ENCODE peak calls at places on chromosomes 2 and 18, in seven cellular contexts. One of them, this sample, is unnamed.

GRCh38 chr2:217906787-217907186 is 96.0 kb downstream of the TNS1 start:
- DNase-seq in HCT116: no peak
- DNase-seq in fibroblast of the conjunctiva: no peak
- DNase-seq in T-helper 1 cell: no peak
- DNase-seq in psoas muscle: peak; percentile 66
- DNase-seq in Daoy: no peak
- DNase-seq in CD4-positive, alpha-beta memory T cell: no peak
- DNase-seq in this sample: no peak

GRCh38 chr2:66574701-66575624 is 140.0 kb downstream of the MEIS1 start:
- DNase-seq in HCT116: no peak
- DNase-seq in fibroblast of the conjunctiva: peak; percentile 48
- DNase-seq in T-helper 1 cell: no peak
- DNase-seq in psoas muscle: peak; percentile 65
- DNase-seq in Daoy: peak; percentile 84
- DNase-seq in CD4-positive, alpha-beta memory T cell: no peak
- DNase-seq in this sample: no peak

GRCh38 chr2:134155134-134155533 is 98.7 kb upstream of the MGAT5 start:
- DNase-seq in HCT116: no peak
- DNase-seq in fibroblast of the conjunctiva: no peak
- DNase-seq in T-helper 1 cell: no peak
- DNase-seq in psoas muscle: no peak
- DNase-seq in Daoy: no peak
- DNase-seq in CD4-positive, alpha-beta memory T cell: no peak
- DNase-seq in this sample: no peak

GRCh38 chr2:101803945-101804696 is 106.6 kb downstream of the MAP4K4 start:
- DNase-seq in HCT116: no peak
- DNase-seq in fibroblast of the conjunctiva: no peak
- DNase-seq in T-helper 1 cell: no peak
- DNase-seq in psoas muscle: no peak
- DNase-seq in Daoy: no peak
- DNase-seq in CD4-positive, alpha-beta memory T cell: no peak
- DNase-seq in this sample: no peak

GRCh38 chr2:203330434-203330833 is 2.2 kb downstream of the ABI2 start:
- DNase-seq in HCT116: no peak
- DNase-seq in fibroblast of the conjunctiva: peak; percentile 23
- DNase-seq in T-helper 1 cell: no peak
- DNase-seq in psoas muscle: no peak
- DNase-seq in Daoy: no peak
- DNase-seq in CD4-positive, alpha-beta memory T cell: no peak
- DNase-seq in this sample: peak; percentile 20

GRCh38 chr2:160051374-160051800 is 11.0 kb downstream of the PLA2R1 start:
- DNase-seq in HCT116: no peak
- DNase-seq in fibroblast of the conjunctiva: no peak
- DNase-seq in T-helper 1 cell: no peak
- DNase-seq in psoas muscle: no peak
- DNase-seq in Daoy: no peak
- DNase-seq in CD4-positive, alpha-beta memory T cell: no peak
- DNase-seq in this sample: no peak

GRCh38 chr18:55287146-55287806 is 300.7 kb downstream of the TCF4 start:
- DNase-seq in HCT116: no peak
- DNase-seq in fibroblast of the conjunctiva: no peak
- DNase-seq in T-helper 1 cell: no peak
- DNase-seq in psoas muscle: peak; percentile 46
- DNase-seq in Daoy: no peak
- DNase-seq in CD4-positive, alpha-beta memory T cell: no peak
- DNase-seq in this sample: no peak

GRCh38 chr2:240396623-240397541 is 38.6 kb upstream of the GPC1 start:
- DNase-seq in HCT116: no peak
- DNase-seq in fibroblast of the conjunctiva: no peak
- DNase-seq in T-helper 1 cell: no peak
- DNase-seq in psoas muscle: peak; percentile 44
- DNase-seq in Daoy: no peak
- DNase-seq in CD4-positive, alpha-beta memory T cell: no peak
- DNase-seq in this sample: no peak

GRCh38 chr2:29532451-29532850 is 388.9 kb downstream of the ALK start:
- DNase-seq in HCT116: no peak
- DNase-seq in fibroblast of the conjunctiva: no peak
- DNase-seq in T-helper 1 cell: no peak
- DNase-seq in psoas muscle: no peak
- DNase-seq in Daoy: no peak
- DNase-seq in CD4-positive, alpha-beta memory T cell: no peak
- DNase-seq in this sample: no peak

GRCh38 chr2:63189026-63189425 is 138.4 kb downstream of the OTX1 start:
- DNase-seq in HCT116: peak; percentile 54
- DNase-seq in fibroblast of the conjunctiva: peak; percentile 28
- DNase-seq in T-helper 1 cell: peak; percentile 3
- DNase-seq in psoas muscle: no peak
- DNase-seq in Daoy: peak; percentile 53
- DNase-seq in CD4-positive, alpha-beta memory T cell: no peak
- DNase-seq in this sample: peak; percentile 4

GRCh38 chr2:188369365-188369764 is 77.7 kb downstream of the GULP1 start:
- DNase-seq in HCT116: peak; percentile 35
- DNase-seq in fibroblast of the conjunctiva: peak; percentile 46
- DNase-seq in T-helper 1 cell: peak; percentile 5
- DNase-seq in psoas muscle: no peak
- DNase-seq in Daoy: peak; percentile 45
- DNase-seq in CD4-positive, alpha-beta memory T cell: no peak
- DNase-seq in this sample: peak; percentile 14

GRCh38 chr2:8803658-8804379 is 33.6 kb downstream of the KIDINS220 start:
- DNase-seq in HCT116: peak; percentile 91
- DNase-seq in fibroblast of the conjunctiva: peak; percentile 81
- DNase-seq in T-helper 1 cell: peak; percentile 84
- DNase-seq in psoas muscle: peak; percentile 80
- DNase-seq in Daoy: peak; percentile 81
- DNase-seq in CD4-positive, alpha-beta memory T cell: no peak
- DNase-seq in this sample: peak; percentile 50

GRCh38 chr2:20398956-20399567 is 47.8 kb upstream of the RHOB start:
- DNase-seq in HCT116: no peak
- DNase-seq in fibroblast of the conjunctiva: no peak
- DNase-seq in T-helper 1 cell: no peak
- DNase-seq in psoas muscle: no peak
- DNase-seq in Daoy: no peak
- DNase-seq in CD4-positive, alpha-beta memory T cell: no peak
- DNase-seq in this sample: no peak

GRCh38 chr2:42928161-42928691 is 135.8 kb upstream of the HAAO start:
- DNase-seq in HCT116: no peak
- DNase-seq in fibroblast of the conjunctiva: no peak
- DNase-seq in T-helper 1 cell: no peak
- DNase-seq in psoas muscle: no peak
- DNase-seq in Daoy: no peak
- DNase-seq in CD4-positive, alpha-beta memory T cell: no peak
- DNase-seq in this sample: no peak

GRCh38 chr2:70141754-70142589 is 48.8 kb downstream of the C2orf42 start:
- DNase-seq in HCT116: peak; percentile 32
- DNase-seq in fibroblast of the conjunctiva: no peak
- DNase-seq in T-helper 1 cell: peak; percentile 53
- DNase-seq in psoas muscle: no peak
- DNase-seq in Daoy: no peak
- DNase-seq in CD4-positive, alpha-beta memory T cell: no peak
- DNase-seq in this sample: no peak

GRCh38 chr18:7626922-7627440 is 59.9 kb downstream of the PTPRM start:
- DNase-seq in HCT116: no peak
- DNase-seq in fibroblast of the conjunctiva: peak; percentile 20
- DNase-seq in T-helper 1 cell: no peak
- DNase-seq in psoas muscle: no peak
- DNase-seq in Daoy: peak; percentile 69
- DNase-seq in CD4-positive, alpha-beta memory T cell: no peak
- DNase-seq in this sample: no peak

GRCh38 chr2:45684756-45685155 is 33.3 kb downstream of the PRKCE start:
- DNase-seq in HCT116: no peak
- DNase-seq in fibroblast of the conjunctiva: no peak
- DNase-seq in T-helper 1 cell: no peak
- DNase-seq in psoas muscle: no peak
- DNase-seq in Daoy: no peak
- DNase-seq in CD4-positive, alpha-beta memory T cell: no peak
- DNase-seq in this sample: no peak

GRCh38 chr2:10084956-10085851 is 5.0 kb upstream of the CYS1 start:
- DNase-seq in HCT116: no peak
- DNase-seq in fibroblast of the conjunctiva: no peak
- DNase-seq in T-helper 1 cell: no peak
- DNase-seq in psoas muscle: no peak
- DNase-seq in Daoy: no peak
- DNase-seq in CD4-positive, alpha-beta memory T cell: no peak
- DNase-seq in this sample: no peak

GRCh38 chr2:201467666-201468065 is 16.1 kb downstream of the STRADB start:
- DNase-seq in HCT116: no peak
- DNase-seq in fibroblast of the conjunctiva: no peak
- DNase-seq in T-helper 1 cell: no peak
- DNase-seq in psoas muscle: no peak
- DNase-seq in Daoy: no peak
- DNase-seq in CD4-positive, alpha-beta memory T cell: no peak
- DNase-seq in this sample: no peak

GRCh38 chr2:162125138-162125537 is 26.9 kb downstream of the GCG start:
- DNase-seq in HCT116: no peak
- DNase-seq in fibroblast of the conjunctiva: no peak
- DNase-seq in T-helper 1 cell: no peak
- DNase-seq in psoas muscle: no peak
- DNase-seq in Daoy: no peak
- DNase-seq in CD4-positive, alpha-beta memory T cell: no peak
- DNase-seq in this sample: no peak

GRCh38 chr18:28176933-28177827 is at the start of gene CDH2:
- DNase-seq in HCT116: no peak
- DNase-seq in fibroblast of the conjunctiva: peak; percentile 51
- DNase-seq in T-helper 1 cell: peak; percentile 29
- DNase-seq in psoas muscle: peak; percentile 51
- DNase-seq in Daoy: peak; percentile 92
- DNase-seq in CD4-positive, alpha-beta memory T cell: no peak
- DNase-seq in this sample: peak; percentile 83

GRCh38 chr18:76621184-76621583 is 126.1 kb upstream of the ZNF516 start:
- DNase-seq in HCT116: no peak
- DNase-seq in fibroblast of the conjunctiva: no peak
- DNase-seq in T-helper 1 cell: no peak
- DNase-seq in psoas muscle: no peak
- DNase-seq in Daoy: no peak
- DNase-seq in CD4-positive, alpha-beta memory T cell: no peak
- DNase-seq in this sample: no peak

GRCh38 chr18:77071711-77072292 is 60.8 kb downstream of the MBP start:
- DNase-seq in HCT116: no peak
- DNase-seq in fibroblast of the conjunctiva: peak; percentile 73
- DNase-seq in T-helper 1 cell: peak; percentile 83
- DNase-seq in psoas muscle: no peak
- DNase-seq in Daoy: peak; percentile 86
- DNase-seq in CD4-positive, alpha-beta memory T cell: peak; percentile 77
- DNase-seq in this sample: peak; percentile 72

GRCh38 chr2:189274412-189274811 is 94.9 kb upstream of the COL5A2 start:
- DNase-seq in HCT116: no peak
- DNase-seq in fibroblast of the conjunctiva: no peak
- DNase-seq in T-helper 1 cell: no peak
- DNase-seq in psoas muscle: no peak
- DNase-seq in Daoy: no peak
- DNase-seq in CD4-positive, alpha-beta memory T cell: no peak
- DNase-seq in this sample: no peak

GRCh38 chr18:42586603-42587002 is 528.9 kb downstream of the RIT2 start:
- DNase-seq in HCT116: no peak
- DNase-seq in fibroblast of the conjunctiva: no peak
- DNase-seq in T-helper 1 cell: no peak
- DNase-seq in psoas muscle: no peak
- DNase-seq in Daoy: no peak
- DNase-seq in CD4-positive, alpha-beta memory T cell: no peak
- DNase-seq in this sample: no peak

GRCh38 chr2:164430166-164430783 is 191.0 kb downstream of the GRB14 start:
- DNase-seq in HCT116: peak; percentile 23
- DNase-seq in fibroblast of the conjunctiva: peak; percentile 27
- DNase-seq in T-helper 1 cell: no peak
- DNase-seq in psoas muscle: no peak
- DNase-seq in Daoy: peak; percentile 6
- DNase-seq in CD4-positive, alpha-beta memory T cell: no peak
- DNase-seq in this sample: peak; percentile 7

GRCh38 chr18:49725809-49726514 is 87.4 kb downstream of the ACAA2 start:
- DNase-seq in HCT116: peak; percentile 91
- DNase-seq in fibroblast of the conjunctiva: peak; percentile 96
- DNase-seq in T-helper 1 cell: no peak
- DNase-seq in psoas muscle: peak; percentile 78
- DNase-seq in Daoy: peak; percentile 94
- DNase-seq in CD4-positive, alpha-beta memory T cell: no peak
- DNase-seq in this sample: peak; percentile 86

GRCh38 chr2:25279091-25279651 is 62.6 kb downstream of the DNMT3A start:
- DNase-seq in HCT116: no peak
- DNase-seq in fibroblast of the conjunctiva: no peak
- DNase-seq in T-helper 1 cell: no peak
- DNase-seq in psoas muscle: peak; percentile 82
- DNase-seq in Daoy: no peak
- DNase-seq in CD4-positive, alpha-beta memory T cell: no peak
- DNase-seq in this sample: no peak

GRCh38 chr2:10891391-10891790 is 20.3 kb upstream of the KCNF1 start:
- DNase-seq in HCT116: no peak
- DNase-seq in fibroblast of the conjunctiva: no peak
- DNase-seq in T-helper 1 cell: no peak
- DNase-seq in psoas muscle: no peak
- DNase-seq in Daoy: no peak
- DNase-seq in CD4-positive, alpha-beta memory T cell: no peak
- DNase-seq in this sample: no peak

GRCh38 chr2:240905176-240905781 is 857 bp upstream of the CROCC2 start:
- DNase-seq in HCT116: no peak
- DNase-seq in fibroblast of the conjunctiva: no peak
- DNase-seq in T-helper 1 cell: no peak
- DNase-seq in psoas muscle: peak; percentile 43
- DNase-seq in Daoy: no peak
- DNase-seq in CD4-positive, alpha-beta memory T cell: no peak
- DNase-seq in this sample: no peak

GRCh38 chr18:78986018-78986481 is 6.4 kb downstream of the SALL3 start:
- DNase-seq in HCT116: peak; percentile 10
- DNase-seq in fibroblast of the conjunctiva: no peak
- DNase-seq in T-helper 1 cell: no peak
- DNase-seq in psoas muscle: no peak
- DNase-seq in Daoy: peak; percentile 69
- DNase-seq in CD4-positive, alpha-beta memory T cell: no peak
- DNase-seq in this sample: no peak

GRCh38 chr2:75002007-75002406 is 43.6 kb downstream of the POLE4 start:
- DNase-seq in HCT116: no peak
- DNase-seq in fibroblast of the conjunctiva: no peak
- DNase-seq in T-helper 1 cell: no peak
- DNase-seq in psoas muscle: no peak
- DNase-seq in Daoy: no peak
- DNase-seq in CD4-positive, alpha-beta memory T cell: no peak
- DNase-seq in this sample: no peak

GRCh38 chr2:95052301-95052700 is 26.8 kb downstream of the MAL start:
- DNase-seq in HCT116: no peak
- DNase-seq in fibroblast of the conjunctiva: no peak
- DNase-seq in T-helper 1 cell: no peak
- DNase-seq in psoas muscle: peak; percentile 36
- DNase-seq in Daoy: no peak
- DNase-seq in CD4-positive, alpha-beta memory T cell: no peak
- DNase-seq in this sample: no peak

GRCh38 chr2:123502926-123503325 is 522.2 kb upstream of the CNTNAP5 start:
- DNase-seq in HCT116: no peak
- DNase-seq in fibroblast of the conjunctiva: peak; percentile 53
- DNase-seq in T-helper 1 cell: no peak
- DNase-seq in psoas muscle: no peak
- DNase-seq in Daoy: no peak
- DNase-seq in CD4-positive, alpha-beta memory T cell: no peak
- DNase-seq in this sample: no peak

GRCh38 chr2:192559541-192560126 is 364.9 kb upstream of the TMEFF2 start:
- DNase-seq in HCT116: no peak
- DNase-seq in fibroblast of the conjunctiva: no peak
- DNase-seq in T-helper 1 cell: no peak
- DNase-seq in psoas muscle: no peak
- DNase-seq in Daoy: no peak
- DNase-seq in CD4-positive, alpha-beta memory T cell: no peak
- DNase-seq in this sample: no peak

GRCh38 chr2:9982891-9983290 is 31.4 kb downstream of the GRHL1 start:
- DNase-seq in HCT116: no peak
- DNase-seq in fibroblast of the conjunctiva: no peak
- DNase-seq in T-helper 1 cell: no peak
- DNase-seq in psoas muscle: no peak
- DNase-seq in Daoy: no peak
- DNase-seq in CD4-positive, alpha-beta memory T cell: no peak
- DNase-seq in this sample: no peak

GRCh38 chr2:106759962-106760361 is 126.0 kb downstream of the ST6GAL2 start:
- DNase-seq in HCT116: no peak
- DNase-seq in fibroblast of the conjunctiva: no peak
- DNase-seq in T-helper 1 cell: no peak
- DNase-seq in psoas muscle: no peak
- DNase-seq in Daoy: no peak
- DNase-seq in CD4-positive, alpha-beta memory T cell: no peak
- DNase-seq in this sample: no peak

GRCh38 chr2:225008935-225009334 is 33.3 kb downstream of the DOCK10 start:
- DNase-seq in HCT116: peak; percentile 26
- DNase-seq in fibroblast of the conjunctiva: no peak
- DNase-seq in T-helper 1 cell: no peak
- DNase-seq in psoas muscle: no peak
- DNase-seq in Daoy: peak; percentile 23
- DNase-seq in CD4-positive, alpha-beta memory T cell: no peak
- DNase-seq in this sample: no peak